ENCODE peak calls at places on chromosomes 13 and 19, in four cellular contexts. O is K562, N is GM12878, S is HepG2. P is an unnamed sample.

GRCh38 chr13:46489586-46490023 is 63.4 kb upstream of the LRCH1 start:
- DNase-seq in O (no peak), N (no peak), S (no peak), P (no peak)

GRCh38 chr19:48598996-48599626 is 7.4 kb upstream of the SPACA4 start:
- DNase-seq in O (no peak), N (no peak), S (no peak), P (no peak)

GRCh38 chr13:41767801-41768200 is 193.1 kb downstream of the VWA8 start:
- DNase-seq in O (no peak), N (no peak), S (no peak), P (no peak)

GRCh38 chr13:42539670-42540069 is 34.3 kb upstream of the TNFSF11 start:
- DNase-seq in O (no peak), N (no peak), S (no peak), P (peak)

GRCh38 chr13:104297075-104297474 is 1230.9 kb upstream of the SLC10A2 start:
- DNase-seq in O (no peak), N (no peak), S (no peak), P (no peak)

GRCh38 chr19:43789029-43789428 is 8.3 kb upstream of the KCNN4 start:
- DNase-seq in O (peak), N (no peak), S (no peak), P (no peak)

GRCh38 chr13:98405690-98406344 is 171.1 kb downstream of the STK24 start:
- DNase-seq in O (no peak), N (no peak), S (peak), P (no peak)

GRCh38 chr13:110676511-110677204 is 29.3 kb downstream of the CARS2 start:
- DNase-seq in O (no peak), N (peak), S (no peak), P (no peak)

GRCh38 chr19:45523642-45524256 is 16.5 kb downstream of the VASP start:
- DNase-seq in O (peak), N (peak), S (peak), P (peak)

GRCh38 chr13:45373116-45373606 is 32.2 kb upstream of the TPT1 start:
- DNase-seq in O (no peak), N (no peak), S (no peak), P (no peak)

GRCh38 chr13:31774186-31774585 is 34.9 kb downstream of the RXFP2 start:
- DNase-seq in O (no peak), N (no peak), S (no peak), P (no peak)

GRCh38 chr19:7865262-7865911 is 8.8 kb downstream of the PRR36 start:
- DNase-seq in O (no peak), N (no peak), S (no peak), P (no peak)

GRCh38 chr13:93814658-93815057 is 588.1 kb downstream of the GPC6 start:
- DNase-seq in O (no peak), N (no peak), S (no peak), P (no peak)

GRCh38 chr13:110114351-110114750 is 192.6 kb downstream of the COL4A1 start:
- DNase-seq in O (no peak), N (no peak), S (no peak), P (no peak)

GRCh38 chr13:50320297-50320862 is 305.1 kb downstream of the KCNRG start:
- DNase-seq in O (no peak), N (no peak), S (peak), P (no peak)

GRCh38 chr19:19110410-19111137 is 27.7 kb downstream of the TMEM161A start:
- DNase-seq in O (no peak), N (no peak), S (no peak), P (no peak)

GRCh38 chr13:110274687-110275086 is 32.3 kb downstream of the COL4A1 start:
- DNase-seq in O (no peak), N (no peak), S (no peak), P (no peak)

GRCh38 chr19:5951338-5951861 is 26.5 kb downstream of the RANBP3 start:
- DNase-seq in O (no peak), N (no peak), S (no peak), P (no peak)

GRCh38 chr19:5949792-5950305 is 28.1 kb downstream of the RANBP3 start:
- DNase-seq in O (no peak), N (no peak), S (no peak), P (no peak)

GRCh38 chr19:5947435-5947834 is 30.5 kb downstream of the RANBP3 start:
- DNase-seq in O (no peak), N (no peak), S (no peak), P (no peak)

GRCh38 chr19:5950744-5951143 is 27.2 kb downstream of the RANBP3 start:
- DNase-seq in O (no peak), N (no peak), S (no peak), P (no peak)

GRCh38 chr19:5948697-5949564 is 29.0 kb downstream of the RANBP3 start:
- DNase-seq in O (no peak), N (no peak), S (no peak), P (no peak)
- TF ChIP-seq YY1 in O (no peak), N (no peak), S (no peak), P (no peak)

GRCh38 chr13:106083620-106084350 is 451.7 kb downstream of the EFNB2 start:
- DNase-seq in O (no peak), N (no peak), S (peak), P (no peak)

GRCh38 chr13:106087201-106087600 is 448.3 kb downstream of the EFNB2 start:
- DNase-seq in O (no peak), N (no peak), S (no peak), P (no peak)

GRCh38 chr13:106089251-106089940 is 446.1 kb downstream of the EFNB2 start:
- DNase-seq in O (no peak), N (no peak), S (no peak), P (no peak)

GRCh38 chr13:106088094-106088493 is 447.4 kb downstream of the EFNB2 start:
- DNase-seq in O (no peak), N (no peak), S (no peak), P (no peak)
- TF ChIP-seq CREB1 in O (no peak), N (no peak), S (no peak), P (no peak)

GRCh38 chr13:20812890-20813289 is 39.1 kb upstream of the EEF1AKMT1 start:
- DNase-seq in O (no peak), N (no peak), S (no peak), P (no peak)

GRCh38 chr13:20810808-20811207 is 37.0 kb upstream of the EEF1AKMT1 start:
- DNase-seq in O (no peak), N (no peak), S (no peak), P (no peak)

GRCh38 chr13:20815469-20815868 is 41.7 kb upstream of the EEF1AKMT1 start:
- DNase-seq in O (no peak), N (no peak), S (no peak), P (no peak)

GRCh38 chr13:20819715-20820114 is 46.0 kb upstream of the EEF1AKMT1 start:
- DNase-seq in O (no peak), N (no peak), S (no peak), P (no peak)

DNA sequence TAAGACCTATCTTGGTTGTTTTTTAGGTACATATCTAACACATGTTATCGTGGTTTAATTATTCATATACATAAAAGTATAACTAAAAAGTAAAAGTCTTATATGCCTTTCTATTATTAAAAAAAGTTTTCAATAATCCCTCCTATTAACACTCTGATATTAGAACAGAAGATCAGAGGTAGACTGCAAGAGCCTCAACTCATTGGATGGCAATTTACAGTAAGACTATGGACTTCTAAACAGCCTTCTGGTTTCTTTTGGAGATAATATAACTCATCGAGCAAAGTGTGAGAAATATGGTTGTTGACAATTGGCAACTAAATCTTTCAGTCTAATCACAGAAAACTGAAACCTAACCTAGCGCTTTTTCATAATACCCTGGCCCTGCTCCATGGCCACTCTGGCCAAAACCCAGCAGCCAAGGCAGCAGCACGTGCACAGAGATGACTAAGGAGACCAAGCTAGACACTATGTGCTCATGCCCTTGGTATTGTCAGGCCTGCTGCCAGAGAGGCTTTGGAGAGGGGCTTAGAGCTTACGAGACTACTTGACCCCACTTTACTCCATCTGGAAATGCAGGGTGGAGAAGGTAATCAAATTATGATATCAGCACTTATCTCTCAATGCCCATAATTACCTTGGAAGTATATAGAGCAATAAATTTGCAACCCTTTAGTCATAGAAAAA is 40.6 kb upstream of the EEF1AKMT1 start:
- DNase-seq in O (no peak), N (no peak), S (no peak), P (no peak)
- TF ChIP-seq YY1 in O (no peak), N (no peak), S (no peak), P (no peak)

DNA sequence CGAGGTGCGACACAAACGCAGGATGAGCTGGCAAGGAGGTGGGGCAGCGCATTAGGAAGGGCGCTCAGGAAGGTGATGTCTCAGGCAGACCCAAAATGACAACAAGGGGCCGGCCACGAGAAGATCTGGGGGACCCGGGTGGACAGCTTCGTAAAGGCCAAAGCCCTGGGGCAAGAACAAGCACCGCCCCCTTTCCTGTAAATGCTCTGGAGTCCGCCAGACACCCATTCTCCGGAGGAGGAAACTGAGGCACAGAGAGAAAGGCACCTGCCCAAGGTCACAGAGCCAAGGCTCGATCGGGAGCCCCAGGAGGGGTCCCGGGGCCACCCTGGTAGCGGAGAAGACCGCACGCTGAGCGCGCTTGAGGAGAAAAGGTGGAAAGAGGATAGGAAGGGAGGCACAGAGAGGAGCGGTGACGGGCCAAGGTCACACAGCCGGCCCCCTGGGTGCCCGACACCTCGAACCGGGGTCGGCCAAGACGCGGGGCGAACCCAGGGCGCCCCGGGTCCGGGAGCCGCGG is 571 bp downstream of the SAFB2 start:
- DNase-seq in O (no peak), N (no peak), S (no peak), P (peak)
- TF ChIP-seq CREB1 in O (no peak), N (no peak), S (no peak), P (no peak)

GRCh38 chr19:58395220-58395978 is at the start of gene RNF225:
- DNase-seq in O (peak), N (no peak), S (no peak), P (peak)
- TF ChIP-seq YY1 in O (no peak), N (no peak), S (no peak), P (no peak)

GRCh38 chr13:113550453-113550852 is 34.1 kb upstream of the TFDP1 start:
- DNase-seq in O (no peak), N (no peak), S (no peak), P (no peak)
- TF ChIP-seq CREB1 in O (no peak), N (no peak), S (no peak), P (no peak)